ENCODE peak calls at places on chromosomes 2 and 18, in seven cellular contexts. One of them, this sample, is unnamed.

GRCh38 chr2:217625475-217626245 is 377.1 kb downstream of the TNS1 start:
- DNase-seq in retinal pigment epithelial cell: no peak
- DNase-seq in body of pancreas: no peak
- DNase-seq in uterus: peak; percentile 72
- DNase-seq in heart left ventricle: no peak
- DNase-seq in kidney: no peak
- DNase-seq in upper lobe of left lung: no peak
- DNase-seq in this sample: no peak

GRCh38 chr2:64748561-64748960 is 94.8 kb upstream of the SERTAD2 start:
- DNase-seq in upper lobe of left lung: no peak
- DNase-seq in body of pancreas: no peak
- DNase-seq in uterus: no peak
- DNase-seq in kidney: no peak
- DNase-seq in retinal pigment epithelial cell: no peak
- DNase-seq in heart left ventricle: no peak
- DNase-seq in this sample: no peak

GRCh38 chr2:179460530-179460929 is 195.9 kb upstream of the SESTD1 start:
- DNase-seq in body of pancreas: no peak
- DNase-seq in kidney: no peak
- DNase-seq in uterus: no peak
- DNase-seq in heart left ventricle: no peak
- DNase-seq in retinal pigment epithelial cell: peak; percentile 54
- DNase-seq in upper lobe of left lung: no peak
- DNase-seq in this sample: peak; percentile 62

GRCh38 chr2:67824196-67824595 is 238.6 kb downstream of the C1D start:
- DNase-seq in body of pancreas: no peak
- DNase-seq in kidney: no peak
- DNase-seq in heart left ventricle: no peak
- DNase-seq in uterus: peak; percentile 25
- DNase-seq in retinal pigment epithelial cell: no peak
- DNase-seq in upper lobe of left lung: no peak
- DNase-seq in this sample: no peak

GRCh38 chr2:106115250-106115649 is 78.9 kb downstream of the UXS1 start:
- DNase-seq in uterus: no peak
- DNase-seq in retinal pigment epithelial cell: no peak
- DNase-seq in body of pancreas: no peak
- DNase-seq in heart left ventricle: no peak
- DNase-seq in kidney: no peak
- DNase-seq in upper lobe of left lung: no peak
- DNase-seq in this sample: peak; percentile 23

GRCh38 chr2:714005-714741 is 37.0 kb upstream of the TMEM18 start:
- DNase-seq in uterus: peak; percentile 61
- DNase-seq in body of pancreas: peak; percentile 71
- DNase-seq in heart left ventricle: no peak
- DNase-seq in retinal pigment epithelial cell: no peak
- DNase-seq in upper lobe of left lung: peak; percentile 54
- DNase-seq in kidney: no peak
- DNase-seq in this sample: peak; percentile 15

GRCh38 chr2:127049927-127050802 is 56.8 kb downstream of the BIN1 start:
- DNase-seq in kidney: peak; percentile 84
- DNase-seq in body of pancreas: peak; percentile 70
- DNase-seq in heart left ventricle: peak; percentile 53
- DNase-seq in uterus: peak; percentile 59
- DNase-seq in upper lobe of left lung: peak; percentile 62
- DNase-seq in retinal pigment epithelial cell: no peak
- DNase-seq in this sample: no peak

GRCh38 chr2:143796051-143796450 is 666.8 kb downstream of the ARHGAP15 start:
- DNase-seq in upper lobe of left lung: no peak
- DNase-seq in heart left ventricle: no peak
- DNase-seq in body of pancreas: no peak
- DNase-seq in kidney: no peak
- DNase-seq in retinal pigment epithelial cell: no peak
- DNase-seq in uterus: no peak
- DNase-seq in this sample: no peak

GRCh38 chr18:10481831-10482230 is 27.4 kb downstream of the APCDD1 start:
- DNase-seq in retinal pigment epithelial cell: no peak
- DNase-seq in kidney: no peak
- DNase-seq in uterus: no peak
- DNase-seq in heart left ventricle: no peak
- DNase-seq in upper lobe of left lung: no peak
- DNase-seq in body of pancreas: no peak
- DNase-seq in this sample: no peak

GRCh38 chr2:8285081-8285480 is 396.8 kb upstream of the ID2 start:
- DNase-seq in heart left ventricle: no peak
- DNase-seq in body of pancreas: no peak
- DNase-seq in upper lobe of left lung: no peak
- DNase-seq in kidney: no peak
- DNase-seq in uterus: no peak
- DNase-seq in retinal pigment epithelial cell: no peak
- DNase-seq in this sample: no peak

GRCh38 chr2:135256531-135257258 is 204.6 kb downstream of the RAB3GAP1 start:
- DNase-seq in kidney: no peak
- DNase-seq in retinal pigment epithelial cell: no peak
- DNase-seq in uterus: no peak
- DNase-seq in upper lobe of left lung: no peak
- DNase-seq in heart left ventricle: no peak
- DNase-seq in body of pancreas: no peak
- DNase-seq in this sample: no peak

GRCh38 chr18:7370375-7370774 is 139.5 kb downstream of the LRRC30 start:
- DNase-seq in body of pancreas: no peak
- DNase-seq in retinal pigment epithelial cell: no peak
- DNase-seq in upper lobe of left lung: no peak
- DNase-seq in heart left ventricle: peak; percentile 59
- DNase-seq in kidney: peak; percentile 68
- DNase-seq in uterus: peak; percentile 30
- DNase-seq in this sample: no peak

GRCh38 chr18:4134691-4135090 is 320.4 kb downstream of the DLGAP1 start:
- DNase-seq in upper lobe of left lung: no peak
- DNase-seq in kidney: no peak
- DNase-seq in body of pancreas: no peak
- DNase-seq in heart left ventricle: no peak
- DNase-seq in retinal pigment epithelial cell: no peak
- DNase-seq in uterus: no peak
- DNase-seq in this sample: no peak

GRCh38 chr18:79523221-79523737 is 127.5 kb downstream of the NFATC1 start:
- DNase-seq in upper lobe of left lung: no peak
- DNase-seq in body of pancreas: no peak
- DNase-seq in uterus: no peak
- DNase-seq in kidney: peak; percentile 46
- DNase-seq in heart left ventricle: no peak
- DNase-seq in retinal pigment epithelial cell: no peak
- DNase-seq in this sample: no peak

GRCh38 chr2:145860083-145860482 is 1340.2 kb upstream of the ZEB2 start:
- DNase-seq in upper lobe of left lung: no peak
- DNase-seq in uterus: no peak
- DNase-seq in kidney: no peak
- DNase-seq in retinal pigment epithelial cell: no peak
- DNase-seq in heart left ventricle: no peak
- DNase-seq in body of pancreas: no peak
- DNase-seq in this sample: no peak

GRCh38 chr2:130890941-130891669 is 54.4 kb downstream of the ARHGEF4 start:
- DNase-seq in heart left ventricle: no peak
- DNase-seq in retinal pigment epithelial cell: no peak
- DNase-seq in kidney: no peak
- DNase-seq in uterus: no peak
- DNase-seq in body of pancreas: no peak
- DNase-seq in upper lobe of left lung: no peak
- DNase-seq in this sample: no peak

GRCh38 chr2:135952891-135953290 is 32.5 kb downstream of the DARS1 start:
- DNase-seq in heart left ventricle: no peak
- DNase-seq in retinal pigment epithelial cell: no peak
- DNase-seq in body of pancreas: no peak
- DNase-seq in uterus: no peak
- DNase-seq in upper lobe of left lung: no peak
- DNase-seq in kidney: no peak
- DNase-seq in this sample: no peak

GRCh38 chr18:35215026-35215425 is 25.8 kb upstream of the ZNF397 start:
- DNase-seq in kidney: no peak
- DNase-seq in upper lobe of left lung: no peak
- DNase-seq in retinal pigment epithelial cell: no peak
- DNase-seq in uterus: no peak
- DNase-seq in body of pancreas: no peak
- DNase-seq in heart left ventricle: no peak
- DNase-seq in this sample: no peak

GRCh38 chr2:105768961-105769452 is 24.3 kb downstream of the NCK2 start:
- DNase-seq in heart left ventricle: no peak
- DNase-seq in uterus: no peak
- DNase-seq in upper lobe of left lung: no peak
- DNase-seq in body of pancreas: no peak
- DNase-seq in kidney: no peak
- DNase-seq in retinal pigment epithelial cell: no peak
- DNase-seq in this sample: no peak

GRCh38 chr2:185990861-185991525 is 252.4 kb downstream of the FSIP2 start:
- DNase-seq in body of pancreas: no peak
- DNase-seq in retinal pigment epithelial cell: no peak
- DNase-seq in kidney: no peak
- DNase-seq in heart left ventricle: no peak
- DNase-seq in uterus: no peak
- DNase-seq in upper lobe of left lung: no peak
- DNase-seq in this sample: no peak

GRCh38 chr2:216572582-216573578 is 60.3 kb upstream of the IGFBP2 start:
- DNase-seq in upper lobe of left lung: peak; percentile 40
- DNase-seq in retinal pigment epithelial cell: no peak
- DNase-seq in heart left ventricle: peak; percentile 90
- DNase-seq in kidney: peak; percentile 84
- DNase-seq in body of pancreas: peak; percentile 86
- DNase-seq in uterus: peak; percentile 89
- DNase-seq in this sample: no peak

GRCh38 chr18:10085876-10086275 is 172.1 kb downstream of the VAPA start:
- DNase-seq in body of pancreas: no peak
- DNase-seq in kidney: no peak
- DNase-seq in retinal pigment epithelial cell: no peak
- DNase-seq in upper lobe of left lung: no peak
- DNase-seq in heart left ventricle: no peak
- DNase-seq in uterus: no peak
- DNase-seq in this sample: no peak

GRCh38 chr2:60337142-60337497 is 216.3 kb downstream of the BCL11A start:
- DNase-seq in upper lobe of left lung: peak; percentile 31
- DNase-seq in kidney: no peak
- DNase-seq in body of pancreas: peak; percentile 33
- DNase-seq in uterus: no peak
- DNase-seq in heart left ventricle: peak; percentile 25
- DNase-seq in retinal pigment epithelial cell: no peak
- DNase-seq in this sample: no peak
- TF ChIP-seq CTCF in upper lobe of left lung: no peak
- TF ChIP-seq CTCF in kidney: no peak
- TF ChIP-seq CTCF in body of pancreas: peak; percentile 37
- TF ChIP-seq CTCF in uterus: no peak
- TF ChIP-seq CTCF in heart left ventricle: peak; percentile 36
- TF ChIP-seq CTCF in retinal pigment epithelial cell: no peak
- TF ChIP-seq CTCF in this sample: no peak

DNA sequence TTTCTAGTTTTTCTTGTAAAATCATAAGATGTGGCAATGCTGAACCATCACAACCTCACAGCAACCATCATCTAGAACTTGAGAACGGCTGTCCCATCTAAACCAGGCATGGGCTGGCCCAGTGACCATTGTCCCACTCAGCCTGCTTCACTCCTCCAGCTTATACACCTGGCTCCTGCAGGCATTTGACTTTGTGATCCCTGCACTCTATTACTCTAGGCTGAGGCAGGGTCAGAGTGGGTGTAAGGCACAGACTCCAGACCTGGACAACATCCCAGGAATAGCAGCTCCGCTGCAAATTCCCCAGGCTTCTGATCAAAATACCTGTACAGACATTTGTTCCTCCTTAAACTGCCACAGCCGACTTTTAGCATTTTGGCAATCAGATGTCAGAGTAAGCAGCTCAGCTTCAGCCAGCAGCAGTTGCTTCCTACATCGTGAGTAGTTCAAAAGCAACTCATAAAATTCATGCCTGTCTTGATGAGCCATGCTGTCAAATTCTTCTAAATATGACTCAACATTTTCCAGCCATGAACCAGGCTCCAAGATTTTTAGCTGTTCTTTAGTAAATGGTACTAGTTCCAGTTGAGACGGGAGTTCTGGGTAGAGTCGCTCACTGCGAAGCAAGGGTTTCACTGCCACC is 12.9 kb downstream of the EPG5 start:
- DNase-seq in kidney: no peak
- DNase-seq in retinal pigment epithelial cell: no peak
- DNase-seq in upper lobe of left lung: no peak
- DNase-seq in heart left ventricle: no peak
- DNase-seq in body of pancreas: no peak
- DNase-seq in uterus: no peak
- DNase-seq in this sample: peak; percentile 58
- H3K4me3 ChIP-seq in kidney: no peak overlapping the region
- H3K4me3 ChIP-seq in retinal pigment epithelial cell: no peak overlapping the region
- H3K4me3 ChIP-seq in upper lobe of left lung: no peak overlapping the region
- H3K4me3 ChIP-seq in heart left ventricle: no peak overlapping the region
- H3K4me3 ChIP-seq in body of pancreas: no peak overlapping the region
- H3K4me3 ChIP-seq in uterus: no peak overlapping the region
- H3K4me3 ChIP-seq in this sample: no peak overlapping the region

DNA sequence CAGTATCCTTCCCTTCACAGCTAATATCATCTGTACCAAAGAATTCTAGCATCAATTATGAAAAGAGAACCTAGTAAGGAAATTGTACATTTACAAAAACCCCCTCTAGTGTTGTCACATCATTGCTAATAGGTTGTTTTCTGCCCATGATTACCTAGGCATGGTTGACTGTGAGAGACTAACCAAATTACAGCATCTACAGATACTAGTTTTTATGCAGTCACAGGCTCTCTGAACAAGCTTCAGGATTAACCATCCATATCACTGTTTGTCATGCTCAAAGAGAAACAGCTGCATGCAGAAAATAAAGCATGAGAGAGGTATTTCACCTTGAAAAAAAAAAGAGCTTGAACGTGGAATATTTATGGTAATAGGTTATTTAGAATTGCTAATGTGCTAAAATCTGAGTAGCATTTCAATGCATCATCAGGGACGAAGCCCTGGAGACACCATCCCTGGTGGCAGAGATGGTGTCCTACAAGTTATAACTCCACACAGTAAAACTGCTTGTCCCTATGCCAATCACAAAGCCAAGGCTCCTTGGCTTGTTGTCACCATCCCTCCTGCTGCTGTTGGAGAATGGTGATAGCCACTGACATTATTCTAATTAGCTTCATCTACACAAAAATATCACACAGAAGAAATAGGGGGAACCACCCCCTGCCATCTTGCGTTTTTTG is 5.4 kb downstream of the NEB start:
- DNase-seq in heart left ventricle: no peak
- DNase-seq in body of pancreas: no peak
- DNase-seq in retinal pigment epithelial cell: no peak
- DNase-seq in uterus: no peak
- DNase-seq in kidney: no peak
- DNase-seq in upper lobe of left lung: no peak
- DNase-seq in this sample: no peak
- TF ChIP-seq CTCF in heart left ventricle: no peak
- TF ChIP-seq CTCF in body of pancreas: no peak
- TF ChIP-seq CTCF in retinal pigment epithelial cell: no peak
- TF ChIP-seq CTCF in uterus: no peak
- TF ChIP-seq CTCF in kidney: peak; percentile 4
- TF ChIP-seq CTCF in upper lobe of left lung: no peak
- TF ChIP-seq CTCF in this sample: no peak

DNA sequence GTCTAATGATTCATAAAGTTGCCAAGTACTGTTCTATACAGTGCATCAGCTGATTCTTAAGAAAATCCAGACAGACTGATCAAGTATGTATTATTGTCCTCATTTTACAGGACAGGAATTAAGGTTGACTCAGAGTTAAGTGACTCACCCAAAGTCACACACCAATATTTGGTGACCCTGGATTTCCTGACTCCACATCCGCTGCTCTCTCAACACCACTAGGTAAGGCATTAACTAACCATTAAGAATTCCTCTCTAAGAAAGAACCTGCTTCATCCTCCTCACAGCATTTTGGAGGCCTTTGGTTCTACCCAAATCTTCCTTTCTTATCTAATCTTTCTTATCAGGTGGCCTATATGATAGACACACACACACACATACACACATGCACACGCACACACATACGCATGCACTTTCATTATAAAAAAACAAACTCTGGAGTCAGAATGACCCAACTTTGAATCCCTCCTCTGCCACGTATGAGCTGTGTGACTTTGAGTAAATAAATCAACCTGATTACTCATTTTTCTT is 150.8 kb downstream of the ANKRD44 start:
- DNase-seq in upper lobe of left lung: no peak
- DNase-seq in kidney: no peak
- DNase-seq in retinal pigment epithelial cell: peak; percentile 59
- DNase-seq in heart left ventricle: no peak
- DNase-seq in body of pancreas: no peak
- DNase-seq in uterus: no peak
- DNase-seq in this sample: no peak
- H3K4me3 ChIP-seq in upper lobe of left lung: no peak overlapping the region
- H3K4me3 ChIP-seq in kidney: no peak overlapping the region
- H3K4me3 ChIP-seq in retinal pigment epithelial cell: no peak overlapping the region
- H3K4me3 ChIP-seq in heart left ventricle: no peak overlapping the region
- H3K4me3 ChIP-seq in body of pancreas: no peak overlapping the region
- H3K4me3 ChIP-seq in uterus: no peak overlapping the region
- H3K4me3 ChIP-seq in this sample: no peak overlapping the region